ENCODE peak calls at places on chromosomes 2 and 18, in four cellular contexts. Z, G, C and F are unnamed samples.

GRCh38 chr2:10471046-10471571 is 23.0 kb upstream of the ODC1 start:
- DNase-seq in Z (peak; percentile 18), G (no peak), C (no peak), F (no peak)

GRCh38 chr2:53787255-53787910 is 539 bp downstream of the ERLEC1 start:
- DNase-seq in Z (no peak), G (peak; percentile 42), C (peak; percentile 72), F (peak; percentile 10)

GRCh38 chr2:221104391-221104811 is 467.7 kb downstream of the EPHA4 start:
- DNase-seq in Z (peak; percentile 43), G (no peak), C (peak; percentile 83), F (peak; percentile 23)

GRCh38 chr2:143577489-143577888 is 448.3 kb downstream of the ARHGAP15 start:
- DNase-seq in Z (no peak), G (no peak), C (no peak), F (no peak)

GRCh38 chr2:237885171-237885930 is 25.9 kb downstream of the RAMP1 start:
- DNase-seq in Z (no peak), G (no peak), C (no peak), F (no peak)

GRCh38 chr2:239244625-239245024 is 156.2 kb downstream of the HDAC4 start:
- DNase-seq in Z (no peak), G (no peak), C (no peak), F (no peak)

GRCh38 chr2:157055660-157056199 is 201.8 kb upstream of the GALNT5 start:
- DNase-seq in Z (no peak), G (peak; percentile 8), C (peak; percentile 54), F (peak; percentile 46)

GRCh38 chr18:36066001-36066400 is 1.4 kb downstream of the RPRD1A start:
- DNase-seq in Z (no peak), G (no peak), C (peak; percentile 57), F (no peak)

GRCh38 chr2:30509716-30510115 is 62.7 kb downstream of the LCLAT1 start:
- DNase-seq in Z (no peak), G (no peak), C (no peak), F (no peak)

GRCh38 chr2:714005-714741 is 37.0 kb upstream of the TMEM18 start:
- DNase-seq in Z (no peak), G (peak; percentile 50), C (peak; percentile 66), F (peak; percentile 45)

GRCh38 chr2:137237055-137237454 is 471.7 kb downstream of the THSD7B start:
- DNase-seq in Z (no peak), G (no peak), C (peak; percentile 74), F (peak; percentile 23)

GRCh38 chr2:151437630-151438029 is 27.9 kb downstream of the RIF1 start:
- DNase-seq in Z (no peak), G (peak; percentile 63), C (peak; percentile 36), F (peak; percentile 18)

GRCh38 chr2:230762317-230762896 is 49.8 kb downstream of the CAB39 start:
- DNase-seq in Z (no peak), G (peak; percentile 44), C (peak; percentile 50), F (peak; percentile 43)

GRCh38 chr2:152506843-152507242 is 171.9 kb downstream of the FMNL2 start:
- DNase-seq in Z (no peak), G (peak; percentile 16), C (peak; percentile 55), F (peak; percentile 88)

GRCh38 chr2:70684846-70685622 is 83.0 kb downstream of the ADD2 start:
- DNase-seq in Z (no peak), G (no peak), C (no peak), F (no peak)

GRCh38 chr2:102717308-102718018 is 44.4 kb upstream of the TMEM182 start:
- DNase-seq in Z (no peak), G (no peak), C (peak; percentile 90), F (no peak)

GRCh38 chr2:105256431-105257047 is 15.0 kb downstream of the GPR45 start:
- DNase-seq in Z (no peak), G (no peak), C (no peak), F (peak; percentile 25)

GRCh38 chr18:48728204-48728833 is 189.5 kb downstream of the CTIF start:
- DNase-seq in Z (peak; percentile 80), G (no peak), C (peak; percentile 97), F (peak; percentile 99)

GRCh38 chr2:191991442-191991841 is 144.6 kb upstream of the CAVIN2 start:
- DNase-seq in Z (no peak), G (no peak), C (no peak), F (no peak)

GRCh38 chr2:7063789-7064188 is 146.6 kb downstream of the RNF144A start:
- DNase-seq in Z (no peak), G (no peak), C (no peak), F (no peak)

GRCh38 chr2:42922790-42923631 is 130.6 kb upstream of the HAAO start:
- DNase-seq in Z (no peak), G (no peak), C (peak; percentile 98), F (peak; percentile 63)

GRCh38 chr18:55778731-55779460 is 190.9 kb upstream of the TCF4 start:
- DNase-seq in Z (no peak), G (peak; percentile 5), C (peak; percentile 12), F (no peak)

GRCh38 chr2:86308356-86308755 is 29.1 kb downstream of the REEP1 start:
- DNase-seq in Z (no peak), G (no peak), C (no peak), F (no peak)

GRCh38 chr2:215530191-215530968 is 94.5 kb upstream of the FN1 start:
- DNase-seq in Z (no peak), G (no peak), C (peak; percentile 60), F (no peak)

GRCh38 chr2:86223098-86223681 is 23.9 kb downstream of the MRPL35 start:
- DNase-seq in Z (no peak), G (peak; percentile 20), C (peak; percentile 76), F (peak; percentile 12)

GRCh38 chr2:39144411-39144810 is 23.6 kb upstream of the SOS1 start:
- DNase-seq in Z (no peak), G (no peak), C (peak; percentile 3), F (no peak)

GRCh38 chr2:19209575-19210341 is 148.7 kb downstream of the OSR1 start:
- DNase-seq in Z (no peak), G (no peak), C (no peak), F (no peak)

GRCh38 chr2:143754732-143755131 is 625.5 kb downstream of the ARHGAP15 start:
- DNase-seq in Z (no peak), G (no peak), C (no peak), F (no peak)

GRCh38 chr2:195538937-195539336 is 118.1 kb upstream of the SLC39A10 start:
- DNase-seq in Z (no peak), G (peak; percentile 54), C (no peak), F (no peak)

GRCh38 chr2:195543902-195544894 is 112.8 kb upstream of the SLC39A10 start:
- DNase-seq in Z (no peak), G (peak; percentile 45), C (peak; percentile 85), F (peak; percentile 80)

GRCh38 chr2:195545811-195546210 is 111.2 kb upstream of the SLC39A10 start:
- DNase-seq in Z (no peak), G (no peak), C (no peak), F (no peak)

GRCh38 chr2:195543063-195543462 is 114.0 kb upstream of the SLC39A10 start:
- DNase-seq in Z (no peak), G (peak; percentile 73), C (no peak), F (no peak)

GRCh38 chr2:195542067-195542466 is 115.0 kb upstream of the SLC39A10 start:
- DNase-seq in Z (no peak), G (no peak), C (no peak), F (no peak)
- H3K27ac ChIP-seq in Z (no peak overlapping the region), G (no peak overlapping the region), C (no peak overlapping the region), F (no peak overlapping the region)

GRCh38 chr2:178333851-178334250 is 117.1 kb downstream of the PRKRA start:
- DNase-seq in Z (no peak), G (no peak), C (no peak), F (no peak)

GRCh38 chr2:178335218-178335617 is 115.8 kb downstream of the PRKRA start:
- DNase-seq in Z (no peak), G (no peak), C (no peak), F (no peak)

GRCh38 chr2:178330175-178331021 is 120.6 kb downstream of the PRKRA start:
- DNase-seq in Z (no peak), G (no peak), C (no peak), F (no peak)

GRCh38 chr2:178328037-178328436 is 122.9 kb downstream of the PRKRA start:
- DNase-seq in Z (no peak), G (no peak), C (peak; percentile 10), F (peak; percentile 7)

DNA sequence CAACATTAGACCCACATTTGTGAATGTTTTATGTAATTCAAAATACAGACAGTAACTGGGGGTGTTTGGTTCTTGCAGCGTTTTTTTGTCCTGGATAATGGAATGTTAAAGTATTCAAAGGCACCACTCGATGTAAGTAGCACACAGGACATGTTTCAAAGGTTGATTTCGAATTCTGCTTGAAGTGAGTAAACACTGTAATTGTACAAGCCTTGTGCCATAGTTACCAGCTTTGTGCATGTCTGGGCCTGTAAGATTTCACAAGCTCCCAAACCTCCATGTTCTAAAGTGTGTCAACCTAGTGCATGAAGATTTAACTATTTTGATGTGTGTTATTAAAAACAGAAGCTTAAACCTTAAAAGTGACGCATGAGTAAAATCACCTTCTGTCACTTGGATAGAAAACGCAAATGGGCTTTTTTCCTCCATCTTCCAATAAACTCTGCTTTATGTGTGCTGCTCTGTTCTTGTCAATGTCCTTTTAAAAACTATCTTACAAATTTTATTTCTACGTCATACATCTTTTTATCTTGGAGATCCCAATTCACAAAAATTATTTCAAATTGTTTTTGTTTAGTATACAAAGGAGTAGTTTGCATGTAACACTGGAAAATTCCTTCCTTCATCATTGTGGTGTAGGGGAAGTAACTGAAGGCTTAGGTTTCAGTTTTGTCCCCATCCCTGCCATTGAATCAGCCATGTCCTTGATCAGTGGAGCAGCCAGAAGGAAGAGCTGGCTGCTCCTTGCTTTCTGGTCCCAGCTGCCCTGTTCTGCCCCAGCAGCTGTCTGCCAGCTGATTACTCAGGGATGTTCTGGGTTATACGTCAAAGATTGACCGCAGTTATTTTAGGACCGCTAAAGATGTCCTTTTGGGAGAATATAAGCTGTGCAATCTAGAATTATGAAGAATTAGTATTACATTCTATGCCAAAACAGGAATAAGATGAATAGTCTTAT is 119.2 kb downstream of the PRKRA start:
- DNase-seq in Z (no peak), G (no peak), C (no peak), F (no peak)
- H3K36me3 ChIP-seq in Z (no peaks in the 10 kb centered on the region), G (no peaks in the 10 kb centered on the region), C (no peaks in the 10 kb centered on the region), F (peaks cover under 1% of the 10 kb centered on the region)

GRCh38 chr2:47040662-47041061 is 114.4 kb downstream of the STPG4 start:
- DNase-seq in Z (no peak), G (no peak), C (no peak), F (no peak)

GRCh38 chr2:47039502-47039870 is 115.6 kb downstream of the STPG4 start:
- DNase-seq in Z (no peak), G (no peak), C (no peak), F (no peak)

GRCh38 chr2:47041891-47042684 is 113.0 kb downstream of the STPG4 start:
- DNase-seq in Z (no peak), G (no peak), C (peak; percentile 49), F (peak; percentile 20)

GRCh38 chr2:47039913-47040562 is 115.1 kb downstream of the STPG4 start:
- DNase-seq in Z (no peak), G (no peak), C (no peak), F (no peak)

GRCh38 chr2:47041065-47041464 is 114.0 kb downstream of the STPG4 start:
- DNase-seq in Z (no peak), G (no peak), C (no peak), F (no peak)
- H3K4me3 ChIP-seq in Z (no peak overlapping the region), G (no peak overlapping the region), C (no peak overlapping the region), F (no peak overlapping the region)

GRCh38 chr2:213219816-213220215 is 64.4 kb upstream of the SPAG16 start:
- DNase-seq in Z (no peak), G (peak; percentile 53), C (peak; percentile 24), F (peak; percentile 43)

GRCh38 chr2:213214209-213214608 is 62.8 kb upstream of the IKZF2 start:
- DNase-seq in Z (no peak), G (no peak), C (no peak), F (no peak)

GRCh38 chr2:213220967-213221603 is 63.2 kb upstream of the SPAG16 start:
- DNase-seq in Z (no peak), G (peak; percentile 48), C (no peak), F (no peak)

GRCh38 chr2:213213186-213213585 is 61.8 kb upstream of the IKZF2 start:
- DNase-seq in Z (no peak), G (no peak), C (no peak), F (no peak)

GRCh38 chr2:213216461-213216860 is 65.0 kb upstream of the IKZF2 start:
- DNase-seq in Z (no peak), G (no peak), C (peak; percentile 46), F (peak; percentile 92)
- H3K27ac ChIP-seq in Z (no peak overlapping the region), G (no peak overlapping the region), C (no peak overlapping the region), F (peak overlapping the region; percentile 97)